ENCODE peak calls at places on chromosomes 7 and 10, in seven cellular contexts. Y is AG04450; A is Daoy; O is stimulated activated CD8-positive, alpha-beta memory T cell treated with anti-CD3 and anti-CD28 coated beads, Interleukin-15, amount 100 ng/mL, for 24 hours; I is activated CD8-positive, alpha-beta T cell treated with anti-CD3 and anti-CD28 coated beads for 36 hours; U is naive thymus-derived CD8-positive, alpha-beta T cell; P is RWPE1. Z is an unnamed sample.

GRCh38 chr7:154684651-154685563 is 318.0 kb downstream of the PAXIP1 start:
- DNase-seq in Y (no peak), A (no peak), O (no peak), I (no peak), U (no peak), P (no peak), Z (peak; percentile 78)

GRCh38 chr10:18417950-18418527 is 233.3 kb downstream of the NSUN6 start:
- DNase-seq in Y (no peak), A (no peak), O (no peak), I (no peak), U (no peak), P (no peak), Z (no peak)

GRCh38 chr7:155237297-155237696 is 60.4 kb upstream of the INSIG1 start:
- DNase-seq in Y (no peak), A (no peak), O (no peak), I (no peak), U (no peak), P (no peak), Z (no peak)

GRCh38 chr10:32207544-32207943 is 139.4 kb downstream of the EPC1 start:
- DNase-seq in Y (no peak), A (peak; percentile 36), O (peak; percentile 6), I (peak; percentile 78), U (peak; percentile 68), P (peak; percentile 60), Z (peak; percentile 58)

GRCh38 chr10:29146311-29146710 is 142.6 kb upstream of the LYZL1 start:
- DNase-seq in Y (no peak), A (no peak), O (no peak), I (no peak), U (no peak), P (no peak), Z (no peak)

GRCh38 chr10:70973275-70973674 is 84.9 kb upstream of the PCBD1 start:
- DNase-seq in Y (no peak), A (no peak), O (no peak), I (no peak), U (no peak), P (no peak), Z (no peak)

GRCh38 chr10:24526085-24526649 is 197.5 kb downstream of the ARHGAP21 start:
- DNase-seq in Y (no peak), A (no peak), O (no peak), I (no peak), U (no peak), P (no peak), Z (no peak)

GRCh38 chr10:98316661-98317060 is 48.7 kb upstream of the LOXL4 start:
- DNase-seq in Y (no peak), A (peak; percentile 50), O (no peak), I (no peak), U (no peak), P (no peak), Z (no peak)

GRCh38 chr7:84654287-84654686 is 459.7 kb upstream of the SEMA3A start:
- DNase-seq in Y (no peak), A (no peak), O (no peak), I (no peak), U (no peak), P (no peak), Z (no peak)

GRCh38 chr7:157432541-157432956 is 95.7 kb downstream of the DNAJB6 start:
- DNase-seq in Y (peak; percentile 26), A (peak; percentile 89), O (no peak), I (peak; percentile 31), U (peak; percentile 61), P (peak; percentile 62), Z (peak; percentile 86)

GRCh38 chr7:45400680-45401079 is 173.5 kb upstream of the ADCY1 start:
- DNase-seq in Y (no peak), A (no peak), O (no peak), I (no peak), U (no peak), P (no peak), Z (peak; percentile 81)

GRCh38 chr7:155308330-155309020 is 10.8 kb downstream of the INSIG1 start:
- DNase-seq in Y (no peak), A (no peak), O (no peak), I (no peak), U (no peak), P (no peak), Z (no peak)

GRCh38 chr7:12490105-12490688 is 80.3 kb upstream of the SCIN start:
- DNase-seq in Y (peak; percentile 10), A (no peak), O (no peak), I (no peak), U (no peak), P (peak; percentile 38), Z (peak; percentile 70)

GRCh38 chr7:133770863-133771492 is 356.2 kb upstream of the LRGUK start:
- DNase-seq in Y (peak; percentile 6), A (peak; percentile 56), O (no peak), I (no peak), U (no peak), P (no peak), Z (peak; percentile 4)

GRCh38 chr7:30750574-30751256 is 1.2 kb upstream of the INMT start:
- DNase-seq in Y (peak; percentile 89), A (peak; percentile 95), O (no peak), I (no peak), U (no peak), P (no peak), Z (no peak)

GRCh38 chr10:132257271-132257670 is 50.5 kb downstream of the STK32C start:
- DNase-seq in Y (no peak), A (peak; percentile 83), O (no peak), I (peak; percentile 90), U (no peak), P (peak; percentile 77), Z (no peak)

GRCh38 chr7:149764481-149765398 is 8.6 kb downstream of the ZNF467 start:
- DNase-seq in Y (no peak), A (peak; percentile 66), O (no peak), I (no peak), U (no peak), P (peak; percentile 15), Z (peak; percentile 43)